ENCODE peak calls at places on chromosomes 12 and 14, in five cellular contexts. J is A549, Q is astrocyte, F is trophoblast cell, P is H9. C is an unnamed sample.
A peak's percentile ranks its signal among the peaks of the same experiment; 100 is the strongest.

GRCh38 chr14:45891417-45892080 is 638.5 kb upstream of the MIS18BP1 start:
- DNase-seq in J (no peak), Q (no peak), F (no peak), P (peak; percentile 58), C (peak; percentile 26)

GRCh38 chr14:94945615-94946014 is 175.7 kb upstream of the GSC start:
- DNase-seq in J (no peak), Q (no peak), F (no peak), P (no peak), C (no peak)

GRCh38 chr12:48827026-48827425 is 8.7 kb downstream of the CACNB3 start:
- DNase-seq in J (no peak), Q (no peak), F (no peak), P (no peak), C (no peak)

GRCh38 chr12:21828111-21828775 is 53.7 kb upstream of the KCNJ8 start:
- DNase-seq in J (no peak), Q (no peak), F (no peak), P (no peak), C (no peak)

GRCh38 chr12:15662303-15662980 is 126.7 kb downstream of the EPS8 start:
- DNase-seq in J (peak; percentile 78), Q (peak; percentile 94), F (no peak), P (no peak), C (no peak)

GRCh38 chr14:96039633-96040311 is 610 bp downstream of the C14orf132 start:
- DNase-seq in J (peak; percentile 24), Q (peak; percentile 14), F (no peak), P (peak; percentile 61), C (no peak)

GRCh38 chr14:105422695-105423487 is 3.3 kb downstream of the MTA1 start:
- DNase-seq in J (no peak), Q (no peak), F (peak; percentile 61), P (no peak), C (no peak)

GRCh38 chr12:64625243-64626077 is 15.2 kb downstream of the RASSF3 start:
- DNase-seq in J (peak; percentile 76), Q (peak; percentile 89), F (peak; percentile 97), P (no peak), C (peak; percentile 99)

GRCh38 chr12:50187084-50187900 is 20.1 kb upstream of the CERS5 start:
- DNase-seq in J (no peak), Q (peak; percentile 95), F (peak; percentile 95), P (no peak), C (no peak)

GRCh38 chr12:79006306-79006705 is 141.7 kb downstream of the SYT1 start:
- DNase-seq in J (no peak), Q (peak; percentile 52), F (peak; percentile 58), P (no peak), C (no peak)

GRCh38 chr12:11592484-11592883 is 57.0 kb upstream of the ETV6 start:
- DNase-seq in J (no peak), Q (no peak), F (no peak), P (peak; percentile 65), C (no peak)

GRCh38 chr14:71604231-71604630 is 328.0 kb upstream of the RGS6 start:
- DNase-seq in J (no peak), Q (no peak), F (peak; percentile 84), P (no peak), C (no peak)

GRCh38 chr12:91582799-91583198 is 400.2 kb upstream of the DCN start:
- DNase-seq in J (no peak), Q (no peak), F (no peak), P (no peak), C (no peak)
- H3K4me2 ChIP-seq in J (no peak overlapping the region), Q (no peak overlapping the region), F (no peak overlapping the region), P (no peak overlapping the region), C (no peak overlapping the region)

GRCh38 chr14:88834883-88835431 is 10.5 kb downstream of the TTC8 start:
- DNase-seq in J (no peak), Q (peak; percentile 73), F (peak; percentile 78), P (no peak), C (peak; percentile 35)
- H3K4me2 ChIP-seq in J (peak overlapping the region; percentile 26), Q (peak overlapping the region; percentile 64), F (no peak overlapping the region), P (no peak overlapping the region), C (no peak overlapping the region)

GRCh38 chr14:34205799-34206198 is 254.9 kb upstream of the EGLN3 start:
- DNase-seq in J (no peak), Q (no peak), F (no peak), P (no peak), C (no peak)

GRCh38 chr14:34201909-34202622 is 251.2 kb upstream of the EGLN3 start:
- DNase-seq in J (no peak), Q (no peak), F (peak; percentile 96), P (no peak), C (no peak)

GRCh38 chr14:34199585-34199984 is 248.7 kb upstream of the EGLN3 start:
- DNase-seq in J (no peak), Q (peak; percentile 99), F (peak; percentile 84), P (no peak), C (peak; percentile 43)

GRCh38 chr14:34204774-34205173 is 253.9 kb upstream of the EGLN3 start:
- DNase-seq in J (no peak), Q (no peak), F (no peak), P (no peak), C (no peak)

GRCh38 chr14:34203271-34203722 is 252.4 kb upstream of the EGLN3 start:
- DNase-seq in J (no peak), Q (peak; percentile 55), F (peak; percentile 25), P (no peak), C (peak; percentile 63)
- H3K4me2 ChIP-seq in J (peak overlapping the region; percentile 10), Q (peak overlapping the region; percentile 15), F (no peak overlapping the region), P (no peak overlapping the region), C (no peak overlapping the region)

GRCh38 chr12:12685305-12685704 is 10.7 kb downstream of the GPR19 start:
- DNase-seq in J (no peak), Q (no peak), F (no peak), P (peak; percentile 82), C (no peak)

GRCh38 chr12:12684375-12685106 is 11.4 kb downstream of the GPR19 start:
- DNase-seq in J (no peak), Q (no peak), F (peak; percentile 35), P (peak; percentile 97), C (no peak)

GRCh38 chr12:12683298-12683697 is 12.7 kb downstream of the GPR19 start:
- DNase-seq in J (no peak), Q (no peak), F (no peak), P (no peak), C (no peak)

GRCh38 chr12:12682284-12682683 is 13.7 kb downstream of the GPR19 start:
- DNase-seq in J (no peak), Q (no peak), F (no peak), P (no peak), C (no peak)

DNA sequence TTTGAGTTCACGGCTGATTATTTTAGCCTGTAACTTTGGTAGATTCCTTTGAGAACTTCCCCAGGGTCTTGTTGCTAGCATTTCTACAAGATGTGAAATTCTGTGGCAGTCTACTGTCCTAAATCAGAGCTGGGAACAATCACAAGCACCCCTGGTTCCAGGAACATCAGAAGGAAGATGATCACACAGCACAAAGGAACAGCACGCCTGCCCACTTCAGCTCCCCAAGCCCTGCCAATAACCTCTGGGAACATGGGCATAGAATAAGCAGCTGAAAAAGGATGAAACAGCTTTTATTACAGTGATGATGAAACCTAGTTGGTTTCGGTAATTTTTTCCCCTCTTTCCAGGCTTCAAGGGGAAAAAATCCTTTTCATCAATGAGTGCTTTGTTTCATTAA is 12.3 kb downstream of the GPR19 start:
- DNase-seq in J (no peak), Q (no peak), F (no peak), P (no peak), C (no peak)
- H3K4me2 ChIP-seq in J (no peak overlapping the region), Q (no peak overlapping the region), F (peak overlapping the region; percentile 63), P (peak overlapping the region; percentile 76), C (no peak overlapping the region)

GRCh38 chr14:23123419-23123818 is 4.4 kb upstream of the CEBPE start:
- DNase-seq in J (no peak), Q (no peak), F (peak; percentile 13), P (no peak), C (no peak)
- H3K4me2 ChIP-seq in J (no peak overlapping the region), Q (no peak overlapping the region), F (no peak overlapping the region), P (no peak overlapping the region), C (no peak overlapping the region)

GRCh38 chr12:3084742-3085141 is 7.6 kb downstream of the TSPAN9 start:
- DNase-seq in J (no peak), Q (no peak), F (no peak), P (peak; percentile 94), C (peak; percentile 31)
- H3K4me2 ChIP-seq in J (no peak overlapping the region), Q (no peak overlapping the region), F (no peak overlapping the region), P (no peak overlapping the region), C (no peak overlapping the region)

C was measured in PC-9.